ENCODE peak calls at places on chromosomes 1 and 21, in six cellular contexts. B, D, N, O, F and E are unnamed samples.

GRCh38 chr1:29653034-29653810 is 416.9 kb downstream of the PTPRU start:
- DNase-seq in B (no peak), D (no peak), N (no peak), O (no peak), F (no peak), E (no peak)

GRCh38 chr1:246800800-246801199 is 76.6 kb downstream of the SCCPDH start:
- DNase-seq in B (no peak), D (no peak), N (no peak), O (no peak), F (no peak), E (no peak)

GRCh38 chr1:73044241-73044640 is 761.9 kb upstream of the NEGR1 start:
- DNase-seq in B (no peak), D (no peak), N (peak), O (no peak), F (no peak), E (no peak)

GRCh38 chr1:113905435-113905861 is 322 bp downstream of the DCLRE1B start:
- DNase-seq in B (no peak), D (peak), N (no peak), O (peak), F (no peak), E (no peak)

GRCh38 chr1:233375653-233376052 is 48.1 kb downstream of the MAP3K21 start:
- DNase-seq in B (no peak), D (no peak), N (no peak), O (no peak), F (no peak), E (no peak)

GRCh38 chr1:240417317-240417716 is 194.6 kb downstream of the GREM2 start:
- DNase-seq in B (no peak), D (no peak), N (no peak), O (no peak), F (no peak), E (no peak)

GRCh38 chr1:55064861-55065263 is 25.5 kb downstream of the PCSK9 start:
- DNase-seq in B (no peak), D (no peak), N (peak), O (peak), F (no peak), E (no peak)

GRCh38 chr21:46000182-46000730 is 18.7 kb downstream of the COL6A1 start:
- DNase-seq in B (no peak), D (peak), N (no peak), O (peak), F (no peak), E (no peak)

GRCh38 chr1:230869499-230869898 is 1.2 kb upstream of the C1orf198 start:
- DNase-seq in B (no peak), D (no peak), N (no peak), O (no peak), F (no peak), E (peak)

GRCh38 chr1:180249725-180250498 is 19.8 kb downstream of the LHX4 start:
- DNase-seq in B (no peak), D (no peak), N (no peak), O (no peak), F (no peak), E (no peak)

GRCh38 chr1:78334952-78335351 is 155.8 kb upstream of the PTGFR start:
- DNase-seq in B (no peak), D (peak), N (no peak), O (no peak), F (no peak), E (no peak)

GRCh38 chr21:45471229-45472052 is 66.5 kb downstream of the COL18A1 start:
- DNase-seq in B (no peak), D (peak), N (peak), O (no peak), F (no peak), E (no peak)

GRCh38 chr1:25773441-25774125 is 26.4 kb upstream of the SELENON start:
- DNase-seq in B (peak), D (no peak), N (no peak), O (peak), F (no peak), E (no peak)

GRCh38 chr1:71019248-71019647 is 28.4 kb downstream of the PTGER3 start:
- DNase-seq in B (no peak), D (no peak), N (peak), O (no peak), F (no peak), E (peak)

GRCh38 chr1:211327341-211327921 is 798 bp downstream of the TRAF5 start:
- DNase-seq in B (peak), D (peak), N (peak), O (no peak), F (no peak), E (peak)

GRCh38 chr1:205595861-205596260 is 36.0 kb downstream of the ELK4 start:
- DNase-seq in B (no peak), D (no peak), N (no peak), O (no peak), F (no peak), E (no peak)

GRCh38 chr1:221045842-221046831 is 166.9 kb downstream of the HLX start:
- DNase-seq in B (no peak), D (no peak), N (no peak), O (no peak), F (no peak), E (peak)

GRCh38 chr1:224502459-224503160 is 68.0 kb upstream of the WDR26 start:
- DNase-seq in B (no peak), D (no peak), N (no peak), O (peak), F (no peak), E (peak)

GRCh38 chr1:11934295-11935039 is at the start of gene PLOD1:
- DNase-seq in B (peak), D (peak), N (peak), O (peak), F (peak), E (peak)
- TF ChIP-seq POLR2A in B (peak), D (peak), N (peak), O (no peak), F (no peak), E (peak)

GRCh38 chr21:33491373-33492102 is at the start of gene DNAJC28:
- DNase-seq in B (peak), D (peak), N (peak), O (peak), F (peak), E (peak)
- TF ChIP-seq POLR2A in B (peak), D (peak), N (peak), O (no peak), F (peak), E (peak)

GRCh38 chr1:22236151-22236550 is 93.3 kb upstream of the WNT4 start:
- DNase-seq in B (no peak), D (no peak), N (no peak), O (no peak), F (no peak), E (no peak)
- TF ChIP-seq POLR2A in B (no peak), D (no peak), N (no peak), O (no peak), F (no peak), E (no peak)

GRCh38 chr1:67735806-67736627 is 51.0 kb downstream of the GADD45A start:
- DNase-seq in B (peak), D (peak), N (peak), O (peak), F (no peak), E (peak)
- TF ChIP-seq POLR2A in B (no peak), D (no peak), N (no peak), O (no peak), F (no peak), E (peak)

DNA sequence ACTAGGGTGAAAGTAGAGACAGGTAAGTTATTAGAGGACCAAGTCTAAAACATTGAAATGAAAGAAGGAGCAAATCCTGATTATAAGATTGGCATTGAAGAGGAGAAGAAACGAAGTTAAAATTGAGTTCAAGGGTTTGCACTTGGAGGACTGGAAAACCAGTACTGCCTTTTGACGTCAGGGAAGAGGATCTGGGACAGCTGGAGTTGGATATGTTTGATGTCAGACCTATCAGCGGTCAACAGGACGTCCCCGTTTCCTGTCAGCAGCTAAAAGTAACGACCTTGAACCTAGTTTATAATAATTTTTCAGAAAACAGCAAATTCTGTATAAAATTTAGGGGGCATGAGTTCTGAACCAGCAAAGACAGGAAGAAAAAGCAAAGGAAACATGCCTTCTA is 1.2 kb upstream of the NID1 start:
- DNase-seq in B (no peak), D (no peak), N (peak), O (no peak), F (no peak), E (no peak)
- TF ChIP-seq POLR2A in B (no peak), D (no peak), N (no peak), O (no peak), F (no peak), E (no peak)

GRCh38 chr1:45015683-45016082 is 3.6 kb downstream of the UROD start:
- DNase-seq in B (no peak), D (no peak), N (no peak), O (no peak), F (no peak), E (no peak)
- TF ChIP-seq POLR2A in B (no peak), D (no peak), N (no peak), O (no peak), F (no peak), E (no peak)